ENCODE peak calls at places on chromosome 3, in nine cellular contexts. C is stimulated activated CD4-positive, alpha-beta T cell treated with anti-CD3 and anti-CD28 coated beads, Interleukin-2, amount 100 ng/mL, for 48 hours; E is DMS 273 treated with DMSO at 0.1 percent for 48 hours; U is GM18507; Y is CD4-positive, CD25-positive, alpha-beta regulatory T cell; J is T-helper 1 cell; X is Caco-2; P is activated T-cell treated with anti-CD3 and anti-CD28 coated beads for 4 hours; L is NAMALWA. I is an unnamed sample.

GRCh38 chr3:9808345-9809037 is 1.6 kb upstream of the TTLL3 start:
- DNase-seq in E (no peak), L (peak; percentile 68), X (peak; percentile 72), U (no peak), P (peak; percentile 28), Y (peak; percentile 21), J (peak; percentile 36), C (peak; percentile 35), I (peak; percentile 56)

GRCh38 chr3:185733980-185734724 is 90.7 kb downstream of the IGF2BP2 start:
- DNase-seq in X (peak; percentile 73), P (no peak), U (no peak), E (peak; percentile 80), Y (no peak), J (no peak), C (no peak), L (peak; percentile 74), I (no peak)

GRCh38 chr3:49327485-49327884 is 12.4 kb downstream of the USP4 start:
- DNase-seq in C (no peak), P (no peak), L (peak; percentile 10), E (no peak), Y (no peak), X (peak; percentile 34), J (no peak), U (no peak), I (no peak)

GRCh38 chr3:79872483-79872882 is 104.7 kb upstream of the ROBO1 start:
- DNase-seq in L (no peak), U (no peak), Y (no peak), C (no peak), J (no peak), E (no peak), X (no peak), P (no peak), I (no peak)

GRCh38 chr3:126147147-126147931 is 33.0 kb downstream of the ALDH1L1 start:
- DNase-seq in U (no peak), E (no peak), C (no peak), J (no peak), X (no peak), Y (no peak), L (no peak), P (no peak), I (no peak)

GRCh38 chr3:179266701-179267211 is 15.8 kb upstream of the KCNMB3 start:
- DNase-seq in U (no peak), J (no peak), C (no peak), X (no peak), E (no peak), Y (no peak), P (no peak), L (no peak), I (no peak)

GRCh38 chr3:101195951-101196713 is 124.2 kb downstream of the IMPG2 start:
- DNase-seq in E (peak; percentile 46), X (peak; percentile 48), P (no peak), J (no peak), U (no peak), C (no peak), L (peak; percentile 63), Y (no peak), I (no peak)

GRCh38 chr3:105611304-105612192 is 244.8 kb downstream of the ALCAM start:
- DNase-seq in Y (no peak), P (no peak), C (no peak), X (peak; percentile 17), L (no peak), U (no peak), J (no peak), E (no peak), I (no peak)

GRCh38 chr3:161413127-161413854 is 42.0 kb upstream of the SPTSSB start:
- DNase-seq in P (no peak), E (no peak), U (no peak), C (no peak), Y (no peak), L (no peak), X (no peak), J (no peak), I (no peak)

GRCh38 chr3:122991236-122991985 is 36.2 kb downstream of the SEMA5B start:
- DNase-seq in C (no peak), P (no peak), L (no peak), X (no peak), Y (no peak), J (no peak), U (no peak), E (no peak), I (no peak)

GRCh38 chr3:113532698-113533533 is 561 bp downstream of the SIDT1 start:
- DNase-seq in J (no peak), Y (peak; percentile 21), X (peak; percentile 35), C (peak; percentile 37), L (peak; percentile 80), P (no peak), E (no peak), U (no peak), I (no peak)

GRCh38 chr3:59438492-59438891 is 388.7 kb upstream of the CFAP20DC start:
- DNase-seq in P (no peak), U (no peak), L (no peak), J (no peak), E (no peak), X (no peak), C (no peak), Y (no peak), I (no peak)

GRCh38 chr3:71168961-71169411 is 414.5 kb downstream of the FOXP1 start:
- DNase-seq in L (no peak), X (no peak), Y (no peak), P (no peak), C (no peak), U (no peak), E (no peak), J (no peak), I (no peak)

GRCh38 chr3:197333901-197334639 is 35.7 kb upstream of the DLG1 start:
- DNase-seq in C (no peak), J (no peak), L (no peak), Y (no peak), U (no peak), E (no peak), X (peak; percentile 65), P (no peak), I (no peak)

GRCh38 chr3:176867681-176868663 is 329.3 kb downstream of the TBL1XR1 start:
- DNase-seq in U (no peak), Y (no peak), E (no peak), P (no peak), C (no peak), L (peak; percentile 6), X (no peak), J (no peak), I (no peak)